ENCODE peak calls at places on chromosome 14, in four cellular contexts. A is OCI-LY7, F is mammary epithelial cell, T is heart left ventricle. R is an unnamed sample. For H3K4me1, the result is how much of the 10 kb centered on the place peaks cover.

GRCh38 chr14:102749393-102749792 is 27.9 kb upstream of the TRAF3 start:
- DNase-seq in A (no peak), F (no peak), T (no peak), R (no peak)

GRCh38 chr14:29925106-29925722 is 2.4 kb downstream of the PRKD1 start:
- DNase-seq in A (no peak), F (no peak), T (no peak), R (no peak)

GRCh38 chr14:79493081-79493652 is 718.1 kb downstream of the DIO2 start:
- DNase-seq in A (no peak), F (no peak), T (no peak), R (no peak)

GRCh38 chr14:26138764-26139445 is 458.9 kb downstream of the NOVA1 start:
- DNase-seq in A (no peak), F (no peak), T (no peak), R (peak)

GRCh38 chr14:35631071-35631805 is 97.3 kb downstream of the INSM2 start:
- DNase-seq in A (no peak), F (no peak), T (no peak), R (no peak)

GRCh38 chr14:24387014-24387355 is 11.8 kb upstream of the NYNRIN start:
- DNase-seq in A (no peak), F (no peak), T (no peak), R (no peak)

GRCh38 chr14:74257988-74258704 is 18.9 kb downstream of the VSX2 start:
- DNase-seq in A (no peak), F (no peak), T (no peak), R (no peak)

GRCh38 chr14:24190416-24190815 is 1.8 kb upstream of the IPO4 start:
- DNase-seq in A (no peak), F (no peak), T (no peak), R (no peak)

GRCh38 chr14:99273025-99273723 is 1.2 kb upstream of the BCL11B start:
- DNase-seq in A (no peak), F (peak), T (no peak), R (peak)

GRCh38 chr14:30272848-30273563 is 286.0 kb upstream of the G2E3 start:
- DNase-seq in A (no peak), F (no peak), T (no peak), R (no peak)

GRCh38 chr14:21098892-21099595 is 589 bp upstream of the ZNF219 start:
- DNase-seq in A (no peak), F (no peak), T (no peak), R (no peak)

GRCh38 chr14:40221428-40221827 is 789.2 kb upstream of the FBXO33 start:
- DNase-seq in A (no peak), F (no peak), T (no peak), R (no peak)

GRCh38 chr14:100537701-100538565 is 49.3 kb downstream of the BEGAIN start:
- DNase-seq in A (no peak), F (no peak), T (peak), R (no peak)

GRCh38 chr14:88535149-88535548 is 19.7 kb downstream of the PTPN21 start:
- DNase-seq in A (no peak), F (no peak), T (no peak), R (no peak)
- TF ChIP-seq CTCF in A (no peak), F (no peak), T (peak), R (no peak)

GRCh38 chr14:104436047-104436531 is 143.5 kb upstream of the C14orf180 start:
- DNase-seq in A (no peak), F (no peak), T (peak), R (no peak)
- H3K27ac ChIP-seq in A (no peak), F (no peak), T (peak), R (no peak)

GRCh38 chr14:104955396-104955770 is 22.8 kb downstream of the AHNAK2 start:
- DNase-seq in A (no peak), F (no peak), T (no peak), R (no peak)
- H3K4me1 ChIP-seq in A (under half), F (under half), T (under half), R (under half)

GRCh38 chr14:64963611-64964010 is 8.5 kb downstream of the RAB15 start:
- DNase-seq in A (no peak), F (no peak), T (no peak), R (no peak)
- TF ChIP-seq CTCF in A (peak), F (no peak), T (no peak), R (peak)

GRCh38 chr14:87055007-87055406 is 938.0 kb downstream of the GALC start:
- DNase-seq in A (no peak), F (no peak), T (no peak), R (no peak)
- H3K27ac ChIP-seq in A (no peak), F (no peak), T (no peak), R (no peak)

GRCh38 chr14:61346221-61346620 is 24.8 kb downstream of the PRKCH start:
- DNase-seq in A (no peak), F (peak), T (no peak), R (peak)
- H3K4me1 ChIP-seq in A (under half), F (under half), T (half or more), R (under half)

GRCh38 chr14:61386173-61386772 is 64.9 kb downstream of the PRKCH start:
- DNase-seq in A (no peak), F (no peak), T (no peak), R (no peak)

GRCh38 chr14:61382842-61383241 is 61.5 kb downstream of the PRKCH start:
- DNase-seq in A (no peak), F (no peak), T (no peak), R (no peak)

GRCh38 chr14:61388173-61388975 is 67.0 kb downstream of the PRKCH start:
- DNase-seq in A (no peak), F (peak), T (no peak), R (peak)

GRCh38 chr14:61387076-61387475 is 65.7 kb downstream of the PRKCH start:
- DNase-seq in A (no peak), F (no peak), T (no peak), R (no peak)

GRCh38 chr14:61385002-61385685 is 63.8 kb downstream of the PRKCH start:
- DNase-seq in A (no peak), F (no peak), T (no peak), R (peak)
- TF ChIP-seq CTCF in A (no peak), F (no peak), T (no peak), R (no peak)

DNA sequence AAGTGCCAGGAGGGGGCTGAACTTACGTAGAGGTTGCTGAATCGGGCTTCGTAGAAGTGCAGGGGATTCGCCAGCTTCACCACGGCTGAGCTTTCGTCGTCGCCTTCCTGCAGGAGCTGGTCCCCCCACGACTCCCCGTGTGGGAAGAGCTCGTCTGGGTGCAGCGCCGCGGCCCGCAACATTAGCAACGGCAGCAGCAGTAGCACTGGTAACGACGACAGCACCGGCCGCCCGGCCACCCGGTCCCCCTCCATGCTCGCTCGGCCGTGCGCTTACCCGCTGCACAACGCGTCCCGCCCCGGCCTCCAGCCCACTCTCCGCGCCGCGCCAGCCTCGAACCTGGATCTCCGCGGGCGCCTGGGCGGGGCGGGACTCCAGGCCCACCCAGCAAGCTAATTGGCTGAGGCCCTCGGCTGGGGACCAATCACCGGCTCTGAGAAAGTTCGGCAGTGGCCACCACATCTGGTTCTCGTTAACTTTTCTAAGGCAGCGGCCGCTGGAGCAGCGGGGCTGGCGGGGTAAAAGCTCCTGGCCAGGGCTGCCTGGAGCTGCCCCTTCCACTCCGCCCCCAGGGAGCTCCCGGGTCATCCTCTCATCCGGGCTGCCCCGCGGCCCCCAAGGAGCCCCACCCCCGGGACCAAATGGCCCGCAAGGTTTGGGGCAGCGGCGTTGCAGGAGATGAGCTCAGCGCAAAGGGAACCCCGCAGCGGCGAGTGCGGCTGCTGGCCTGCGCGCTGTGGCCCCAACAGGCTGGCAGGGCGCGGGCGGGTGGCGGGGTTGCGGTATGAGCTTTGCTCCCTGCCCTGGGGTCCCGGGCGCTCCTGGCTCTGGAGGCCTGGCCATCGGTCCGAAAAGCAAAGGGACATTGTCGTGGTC is at the start of gene NID2:
- DNase-seq in A (no peak), F (peak), T (peak), R (no peak)
- H3K27ac ChIP-seq in A (no peak), F (peak), T (peak), R (no peak)